ENCODE peak calls at places on chromosomes 1 and 21, in ten cellular contexts. U is activated naive CD8-positive, alpha-beta T cell treated with anti-CD3 and anti-CD28 coated beads for 36 hours; A is T-helper 9 cell; X is AG08396; Q is HuH-7; K is activated T-cell treated with anti-CD3 and anti-CD28 coated beads for 24 hours; R is posterior cingulate gyrus; C is GM04504; L is EL; M is MV-4-11. I is an unnamed sample.

GRCh38 chr1:216900116-216900620 is 176.9 kb upstream of the ESRRG start:
- DNase-seq in U (no peak), A (no peak), X (no peak), Q (no peak), K (no peak), R (no peak), C (no peak), L (no peak), M (no peak), I (no peak)

GRCh38 chr1:67716800-67717199 is 31.8 kb downstream of the GADD45A start:
- DNase-seq in U (no peak), A (no peak), X (no peak), Q (no peak), K (no peak), R (no peak), C (no peak), L (peak), M (no peak), I (no peak)

GRCh38 chr1:190436615-190437014 is 41.0 kb downstream of the BRINP3 start:
- DNase-seq in U (no peak), A (no peak), X (peak), Q (no peak), K (no peak), R (no peak), C (no peak), L (peak), M (no peak), I (no peak)

GRCh38 chr1:67190942-67191341 is 24.7 kb downstream of the IL23R start:
- DNase-seq in U (no peak), A (no peak), X (no peak), Q (no peak), K (no peak), R (no peak), C (no peak), L (no peak), M (peak), I (no peak)

GRCh38 chr1:71857862-71858261 is 424.5 kb downstream of the NEGR1 start:
- DNase-seq in U (no peak), A (no peak), X (no peak), Q (no peak), K (no peak), R (no peak), C (peak), L (no peak), M (no peak), I (no peak)

GRCh38 chr21:41222247-41223068 is 54.5 kb downstream of the BACE2 start:
- DNase-seq in U (no peak), A (no peak), X (no peak), Q (no peak), K (no peak), R (no peak), C (no peak), L (no peak), M (no peak), I (no peak)

GRCh38 chr1:76006234-76006633 is 68.3 kb upstream of the ST6GALNAC3 start:
- DNase-seq in U (no peak), A (no peak), X (peak), Q (no peak), K (no peak), R (no peak), C (peak), L (peak), M (no peak), I (no peak)

GRCh38 chr1:115332813-115333608 is 5.0 kb downstream of the NGF start:
- DNase-seq in U (no peak), A (no peak), X (no peak), Q (no peak), K (no peak), R (no peak), C (peak), L (peak), M (peak), I (no peak)

GRCh38 chr1:92872719-92873118 is 40.9 kb downstream of the RPL5 start:
- DNase-seq in U (no peak), A (no peak), X (no peak), Q (no peak), K (no peak), R (no peak), C (no peak), L (no peak), M (no peak), I (no peak)

GRCh38 chr1:154749078-154749760 is 120.9 kb downstream of the KCNN3 start:
- DNase-seq in U (peak), A (no peak), X (no peak), Q (peak), K (peak), R (no peak), C (peak), L (peak), M (no peak), I (peak)

I was measured in stimulated activated naive CD8-positive, alpha-beta T cell treated with anti-CD3 and anti-CD28 coated beads, Interleukin-15, Interleukin-2, amounts not matched to agents 100 U/mL and 50 U/mL, for 24 hours.